ENCODE peak calls at places on chromosomes 11 and 22, in seven cellular contexts. J, C, X, G, I, Z and N are unnamed samples.

GRCh38 chr22:50581950-50582561 is 593 bp downstream of the CHKB start:
- DNase-seq in G (no peak), I (no peak), J (no peak), X (no peak), C (no peak), Z (no peak), N (no peak)

GRCh38 chr22:17597217-17597616 is 31.3 kb downstream of the ATP6V1E1 start:
- DNase-seq in C (no peak), Z (no peak), I (no peak), G (no peak), X (no peak), J (no peak), N (peak; percentile 42)

GRCh38 chr11:67262731-67263675 is 3.3 kb upstream of the GRK2 start:
- DNase-seq in J (no peak), G (peak; percentile 83), C (no peak), I (peak; percentile 90), Z (peak; percentile 75), X (peak; percentile 88), N (peak; percentile 91)

GRCh38 chr11:73729594-73730206 is 31.2 kb downstream of the RAB6A start:
- DNase-seq in Z (no peak), J (no peak), C (no peak), G (no peak), I (no peak), X (no peak), N (peak; percentile 65)

GRCh38 chr11:75731095-75731494 is 13.5 kb downstream of the MOGAT2 start:
- DNase-seq in C (no peak), X (no peak), J (no peak), G (no peak), Z (no peak), I (no peak), N (no peak)

GRCh38 chr11:123351375-123351774 is 78.7 kb upstream of the GRAMD1B start:
- DNase-seq in C (no peak), I (no peak), G (peak; percentile 40), J (no peak), Z (no peak), X (no peak), N (no peak)

GRCh38 chr22:44085743-44086741 is 61.9 kb downstream of the PARVB start:
- DNase-seq in I (peak; percentile 91), G (peak; percentile 72), Z (peak; percentile 74), J (no peak), X (peak; percentile 53), C (peak; percentile 27), N (peak; percentile 44)

GRCh38 chr22:37696657-37697539 is at the start of gene TRIOBP:
- DNase-seq in C (peak; percentile 56), J (peak; percentile 40), G (peak; percentile 93), I (peak; percentile 97), Z (peak; percentile 90), X (peak; percentile 97), N (peak; percentile 98)

GRCh38 chr22:46287873-46288751 is 8.6 kb upstream of the GTSE1 start:
- DNase-seq in J (peak; percentile 36), G (peak; percentile 47), I (peak; percentile 74), Z (no peak), C (peak; percentile 38), X (peak; percentile 68), N (no peak)

GRCh38 chr22:46286941-46287872 is 9.5 kb upstream of the GTSE1 start:
- DNase-seq in Z (no peak), X (no peak), J (no peak), G (no peak), C (no peak), I (peak; percentile 44), N (no peak)

GRCh38 chr22:46289244-46289891 is 7.3 kb upstream of the GTSE1 start:
- DNase-seq in I (peak; percentile 51), J (no peak), G (no peak), C (no peak), X (peak; percentile 50), Z (no peak), N (no peak)

GRCh38 chr22:46290121-46290842 is 6.4 kb upstream of the GTSE1 start:
- DNase-seq in G (peak; percentile 49), I (peak; percentile 85), X (no peak), Z (no peak), C (no peak), J (no peak), N (no peak)

DNA sequence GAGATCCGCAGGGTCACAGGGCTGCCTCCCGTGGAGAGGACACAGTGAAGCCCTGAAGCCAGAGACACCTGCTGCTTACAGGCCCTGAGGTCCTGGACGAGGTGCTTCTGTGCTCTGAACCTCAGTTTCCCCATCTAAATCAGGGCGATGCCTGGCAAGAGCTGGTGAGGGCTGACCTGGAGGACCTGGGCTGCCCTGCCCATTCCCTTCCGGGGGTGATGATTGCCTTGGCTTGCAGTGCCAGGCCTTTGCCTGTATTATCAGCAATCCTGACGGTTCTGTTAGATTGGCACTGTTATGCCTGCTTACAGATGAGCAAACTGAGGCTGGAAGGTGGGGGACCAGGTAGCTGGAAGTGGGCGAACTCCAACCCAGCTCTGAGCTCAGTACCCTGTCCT is 7.8 kb upstream of the GTSE1 start:
- DNase-seq in I (no peak), Z (no peak), J (no peak), C (no peak), G (no peak), X (no peak), N (no peak)
- H3K36me3 ChIP-seq in I (peaks cover 60% of the 10 kb centered on the region), Z (peaks cover 18% of the 10 kb centered on the region), J (peaks cover 4% of the 10 kb centered on the region), C (peaks cover 11% of the 10 kb centered on the region), G (peaks cover 85% of the 10 kb centered on the region), X (peaks cover 86% of the 10 kb centered on the region), N (peaks cover 3% of the 10 kb centered on the region)

DNA sequence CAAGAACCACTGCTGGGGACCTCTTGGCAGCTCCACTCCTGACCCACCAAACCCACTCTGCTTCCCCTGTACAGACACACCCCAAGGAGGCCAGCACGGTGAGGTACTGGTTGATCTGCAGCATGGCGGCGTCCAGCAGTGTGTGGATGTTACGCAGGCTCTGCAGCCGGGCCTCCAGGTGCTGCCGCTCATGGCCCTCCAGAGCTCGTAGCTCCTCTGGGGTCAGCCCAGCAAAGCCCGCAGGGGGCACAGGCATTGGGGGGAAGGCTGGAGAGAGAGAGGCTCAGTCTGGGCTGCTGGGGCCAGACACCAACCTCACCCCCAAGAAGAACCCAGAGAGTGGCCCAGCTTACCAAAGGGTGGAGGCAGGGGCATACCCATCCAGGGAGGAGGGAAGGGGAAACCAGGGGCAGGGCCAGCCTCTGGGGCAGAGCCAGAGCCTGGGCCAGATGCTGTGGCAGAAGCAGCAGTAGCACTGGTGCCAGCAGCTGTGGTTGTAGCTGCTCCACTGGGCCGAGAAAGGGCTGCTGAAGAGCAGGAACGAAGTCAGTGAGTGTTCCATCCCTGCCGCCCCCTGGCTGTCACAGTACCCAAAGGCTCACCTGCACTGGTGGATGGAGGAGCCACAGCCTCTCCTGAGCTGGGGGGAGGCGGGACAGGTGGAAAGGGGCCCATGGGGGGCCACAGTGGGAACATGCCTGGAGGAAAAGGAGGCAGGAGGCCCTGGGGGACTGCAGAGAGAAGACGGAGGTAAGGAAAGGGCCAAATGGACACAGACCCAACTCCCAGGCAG is 4.5 kb downstream of the SYVN1 start:
- DNase-seq in Z (no peak), C (no peak), X (no peak), I (no peak), G (no peak), J (no peak), N (no peak)
- H3K4me1 ChIP-seq in Z (no peaks in the 10 kb centered on the region), C (peaks cover 18% of the 10 kb centered on the region), X (peaks cover 19% of the 10 kb centered on the region), I (peaks cover 20% of the 10 kb centered on the region), G (peaks cover 24% of the 10 kb centered on the region), J (peaks cover 30% of the 10 kb centered on the region), N (peaks cover 5% of the 10 kb centered on the region)

DNA sequence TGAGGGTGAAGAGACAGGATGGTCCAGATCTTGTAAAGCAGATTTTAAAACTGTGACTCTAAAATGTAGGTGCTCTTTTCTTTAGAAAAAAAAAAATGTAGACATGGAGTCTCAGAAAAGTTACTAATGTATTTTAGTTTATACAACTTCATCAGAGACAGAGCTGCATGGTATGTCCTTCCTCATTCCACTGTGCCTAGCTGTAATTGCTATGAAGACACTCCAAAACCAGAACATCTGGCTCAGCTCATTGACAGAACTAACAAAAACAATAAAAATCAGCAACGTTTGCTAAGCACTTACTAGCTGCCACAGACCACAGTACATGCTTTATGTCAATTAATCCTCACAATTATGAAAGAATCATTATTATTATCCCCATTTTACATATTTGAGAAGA is 160.7 kb downstream of the BARX2 start:
- DNase-seq in Z (no peak), I (no peak), C (no peak), X (no peak), G (no peak), J (no peak), N (no peak)
- H3K9me3 ChIP-seq in Z (no peaks in the 10 kb centered on the region), I (peaks cover 15% of the 10 kb centered on the region), C (no peaks in the 10 kb centered on the region), X (peaks cover 7% of the 10 kb centered on the region), G (peaks cover 27% of the 10 kb centered on the region), J (peaks cover 10% of the 10 kb centered on the region), N (peaks cover 44% of the 10 kb centered on the region)

GRCh38 chr11:45913942-45914635 is 3.6 kb downstream of the PEX16 start:
- DNase-seq in I (no peak), C (no peak), J (no peak), Z (no peak), G (no peak), X (no peak), N (no peak)
- H3K36me3 ChIP-seq in I (peaks cover 72% of the 10 kb centered on the region), C (peaks cover 17% of the 10 kb centered on the region), J (peaks cover 44% of the 10 kb centered on the region), Z (peaks cover 9% of the 10 kb centered on the region), G (peaks cover 72% of the 10 kb centered on the region), X (peaks cover 71% of the 10 kb centered on the region), N (peaks cover 3% of the 10 kb centered on the region)

GRCh38 chr11:16989554-16989953 is 24.7 kb downstream of the PLEKHA7 start:
- DNase-seq in C (no peak), G (no peak), Z (no peak), X (no peak), I (no peak), J (no peak), N (no peak)

GRCh38 chr11:16985297-16985696 is 28.9 kb downstream of the PLEKHA7 start:
- DNase-seq in X (peak; percentile 63), G (no peak), Z (no peak), J (no peak), I (no peak), C (no peak), N (no peak)

GRCh38 chr11:16984229-16984628 is 30.0 kb downstream of the PLEKHA7 start:
- DNase-seq in I (no peak), X (no peak), J (no peak), Z (no peak), G (no peak), C (no peak), N (no peak)

GRCh38 chr11:16987205-16987568 is 27.0 kb downstream of the PLEKHA7 start:
- DNase-seq in G (peak; percentile 27), X (no peak), I (no peak), C (no peak), Z (peak; percentile 13), J (no peak), N (peak; percentile 65)

DNA sequence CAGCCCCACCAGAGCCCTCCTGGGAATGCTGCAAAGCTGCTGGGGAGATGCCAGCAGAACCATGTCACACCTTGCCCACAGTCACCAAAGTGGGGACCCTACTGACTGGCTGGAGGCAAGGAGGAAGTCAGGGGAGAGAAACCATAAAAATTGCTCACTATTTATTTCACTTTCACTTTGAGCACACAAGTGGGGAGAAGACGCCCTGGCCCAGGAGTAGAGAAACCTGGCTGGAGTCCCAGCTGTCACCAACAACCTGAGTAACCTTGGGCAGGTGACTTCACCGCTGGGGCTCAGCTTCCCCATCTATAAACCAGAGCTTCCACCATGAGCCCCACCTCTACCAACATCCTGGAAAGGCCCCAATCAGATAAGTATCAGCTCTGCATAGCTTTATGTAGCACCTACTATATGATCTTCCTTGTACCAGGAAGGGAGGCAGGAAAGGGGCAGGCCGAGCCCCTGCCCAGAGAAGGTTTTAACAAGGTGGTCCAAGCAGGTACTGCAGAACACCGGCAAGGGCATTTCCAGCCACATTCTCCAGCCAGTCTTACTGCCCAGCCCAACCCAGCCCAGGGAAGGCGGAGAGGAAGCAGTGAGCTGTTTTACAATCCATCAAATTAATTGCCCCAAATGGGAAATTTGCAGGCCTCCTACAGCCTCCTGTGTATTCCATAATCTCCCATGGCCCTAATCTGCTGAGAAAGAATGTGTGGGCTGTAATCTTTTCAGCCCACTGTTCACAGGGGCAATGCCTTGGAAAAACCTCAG is 27.6 kb downstream of the PLEKHA7 start:
- DNase-seq in G (no peak), I (no peak), C (peak; percentile 75), X (peak; percentile 78), Z (peak; percentile 78), J (no peak), N (no peak)
- H3K4me1 ChIP-seq in G (peaks cover 15% of the 10 kb centered on the region), I (no peaks in the 10 kb centered on the region), C (peaks cover 12% of the 10 kb centered on the region), X (peaks cover 31% of the 10 kb centered on the region), Z (peaks cover 13% of the 10 kb centered on the region), J (peaks cover 68% of the 10 kb centered on the region), N (peaks cover 25% of the 10 kb centered on the region)